ENCODE peak calls at places on chromosomes 11 and 22, in ten cellular contexts. Q is AG09319; J is ACHN; E is PC-3; F is transverse colon; L is stimulated activated naive CD4-positive, alpha-beta T cell; B is GM12865; O is activated T-helper 1 cell treated with Interleukin-2 at 50 U/mL for 16 hours; S is GM23338; K is HEK293T. H is an unnamed sample.

GRCh38 chr22:42299586-42300285 is 29.3 kb upstream of the TCF20 start:
- DNase-seq in Q (no peak), J (no peak), E (no peak), F (peak), L (peak), B (peak), O (peak), S (peak), K (no peak), H (peak)

GRCh38 chr11:38640854-38641253 is 2042.8 kb upstream of the RAG2 start:
- DNase-seq in Q (no peak), J (no peak), E (no peak), F (no peak), L (no peak), B (no peak), O (no peak), S (no peak), K (no peak), H (no peak)

GRCh38 chr11:2209900-2210321 is 38.3 kb upstream of the TH start:
- DNase-seq in Q (no peak), J (no peak), E (no peak), F (no peak), L (no peak), B (no peak), O (no peak), S (no peak), K (no peak), H (no peak)

GRCh38 chr22:31350410-31350863 is 4.3 kb upstream of the PATZ1 start:
- DNase-seq in Q (no peak), J (peak), E (no peak), F (peak), L (no peak), B (no peak), O (no peak), S (peak), K (no peak), H (peak)

GRCh38 chr11:7540830-7541555 is 27.2 kb downstream of the PPFIBP2 start:
- DNase-seq in Q (no peak), J (no peak), E (no peak), F (no peak), L (no peak), B (no peak), O (no peak), S (no peak), K (no peak), H (no peak)

GRCh38 chr11:19810852-19811251 is 98.2 kb downstream of the NAV2 start:
- DNase-seq in Q (no peak), J (no peak), E (peak), F (no peak), L (no peak), B (no peak), O (no peak), S (no peak), K (no peak), H (no peak)

GRCh38 chr11:73989156-73989555 is 6.5 kb upstream of the UCP2 start:
- DNase-seq in Q (no peak), J (no peak), E (peak), F (no peak), L (no peak), B (no peak), O (no peak), S (no peak), K (no peak), H (no peak)

GRCh38 chr22:49514211-49514610 is 313.5 kb downstream of the BRD1 start:
- DNase-seq in Q (no peak), J (no peak), E (no peak), F (no peak), L (no peak), B (no peak), O (no peak), S (no peak), K (no peak), H (no peak)

GRCh38 chr11:7967097-7967496 is 1.9 kb upstream of the NLRP10 start:
- DNase-seq in Q (no peak), J (no peak), E (peak), F (no peak), L (no peak), B (no peak), O (no peak), S (no peak), K (no peak), H (no peak)

GRCh38 chr11:61075891-61076290 is 26.4 kb upstream of the CD5 start:
- DNase-seq in Q (no peak), J (peak), E (peak), F (peak), L (no peak), B (no peak), O (no peak), S (peak), K (no peak), H (no peak)

H was measured in small intestine.